ENCODE peak calls at places on chromosomes 2 and 18, in nine cellular contexts. K, U, P, H, E, T, F, L and B are unnamed samples.

GRCh38 chr2:150911766-150912280 is 349.8 kb downstream of the RBM43 start:
- DNase-seq in K (peak; percentile 34), E (no peak), P (no peak), L (no peak), H (no peak), T (peak; percentile 96), F (peak; percentile 75), U (peak; percentile 95), B (peak; percentile 73)

GRCh38 chr18:73774836-73775509 is 372.7 kb downstream of the FBXO15 start:
- DNase-seq in T (no peak), L (no peak), H (no peak), U (no peak), E (no peak), K (no peak), F (no peak), P (no peak), B (peak; percentile 76)

GRCh38 chr18:57819671-57820460 is 16.8 kb upstream of the ATP8B1 start:
- DNase-seq in T (peak; percentile 74), L (no peak), E (peak; percentile 50), U (peak; percentile 95), H (peak; percentile 48), K (peak; percentile 82), F (peak; percentile 62), P (peak; percentile 15), B (peak; percentile 68)

GRCh38 chr2:85678794-85679672 is 11.0 kb upstream of the SFTPB start:
- DNase-seq in K (peak; percentile 92), H (peak; percentile 50), T (peak; percentile 90), L (peak; percentile 52), P (peak; percentile 92), U (peak; percentile 72), F (peak; percentile 95), E (peak; percentile 25), B (peak; percentile 85)

GRCh38 chr18:62898359-62898758 is 183.0 kb downstream of the PHLPP1 start:
- DNase-seq in T (no peak), H (no peak), L (no peak), K (no peak), E (no peak), F (no peak), P (no peak), U (no peak), B (no peak)

GRCh38 chr18:48867978-48868377 is 82.8 kb downstream of the SMAD7 start:
- DNase-seq in T (no peak), P (no peak), K (no peak), F (no peak), H (no peak), E (no peak), L (no peak), U (no peak), B (no peak)

GRCh38 chr2:226079677-226080076 is 680.2 kb downstream of the NYAP2 start:
- DNase-seq in H (peak; percentile 52), E (peak; percentile 98), L (no peak), K (no peak), U (peak; percentile 98), T (peak; percentile 84), F (no peak), P (no peak), B (peak; percentile 71)

GRCh38 chr2:240648155-240648649 is 22.9 kb downstream of the GPR35 start:
- DNase-seq in P (no peak), U (no peak), T (no peak), L (no peak), K (no peak), H (no peak), F (peak; percentile 29), E (no peak), B (no peak)

GRCh38 chr18:73235491-73235890 is 367.7 kb upstream of the NETO1 start:
- DNase-seq in K (no peak), H (no peak), L (no peak), T (no peak), F (no peak), U (peak; percentile 97), P (no peak), E (peak; percentile 25), B (peak; percentile 67)

GRCh38 chr2:239913632-239914417 is 111.3 kb downstream of the NDUFA10 start:
- DNase-seq in L (no peak), U (no peak), P (no peak), F (no peak), E (no peak), H (no peak), T (no peak), K (no peak), B (no peak)

GRCh38 chr2:165646321-165646801 is 147.7 kb downstream of the GALNT3 start:
- DNase-seq in T (peak; percentile 25), H (no peak), K (no peak), L (no peak), E (no peak), F (no peak), P (peak; percentile 56), U (no peak), B (no peak)

GRCh38 chr2:97688062-97688827 is 18.7 kb downstream of the C2orf92 start:
- DNase-seq in H (no peak), K (no peak), E (no peak), F (no peak), T (no peak), L (no peak), U (no peak), P (no peak), B (no peak)

GRCh38 chr2:97693476-97693875 is 19.9 kb upstream of the ZAP70 start:
- DNase-seq in P (no peak), U (peak; percentile 23), T (peak; percentile 27), L (no peak), E (no peak), K (no peak), F (no peak), H (no peak), B (peak; percentile 28)

GRCh38 chr2:97695744-97696143 is 17.6 kb upstream of the ZAP70 start:
- DNase-seq in L (no peak), F (no peak), H (no peak), E (no peak), P (no peak), T (no peak), K (no peak), U (no peak), B (no peak)

DNA sequence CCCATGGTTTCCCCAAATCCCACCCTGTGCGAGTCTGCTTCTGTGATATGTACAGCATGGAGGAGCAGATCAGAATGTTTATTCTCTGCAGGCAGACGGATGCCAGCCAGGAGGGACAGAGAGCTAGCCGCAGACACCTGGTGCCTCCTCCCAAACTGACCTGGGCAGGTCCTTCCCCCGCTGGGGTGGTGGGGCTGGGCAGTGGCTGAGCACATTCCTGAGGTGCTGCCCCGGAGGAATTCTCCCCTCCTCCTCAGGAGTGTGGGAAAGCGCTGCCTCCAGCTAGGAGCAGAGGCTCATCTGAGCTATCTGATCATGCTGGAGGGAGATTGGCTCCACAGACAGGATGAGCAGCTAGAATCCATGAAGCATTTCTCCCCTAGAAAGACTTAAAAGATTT is 21.7 kb downstream of the C2orf92 start:
- DNase-seq in H (no peak), P (no peak), K (no peak), T (no peak), L (no peak), F (no peak), E (no peak), U (no peak), B (no peak)
- H3K4me3 ChIP-seq in H (no peak overlapping the region), P (no peak overlapping the region), K (no peak overlapping the region), T (no peak overlapping the region), L (no peak overlapping the region), F (no peak overlapping the region), E (no peak overlapping the region), U (no peak overlapping the region), B (no peak overlapping the region)

DNA sequence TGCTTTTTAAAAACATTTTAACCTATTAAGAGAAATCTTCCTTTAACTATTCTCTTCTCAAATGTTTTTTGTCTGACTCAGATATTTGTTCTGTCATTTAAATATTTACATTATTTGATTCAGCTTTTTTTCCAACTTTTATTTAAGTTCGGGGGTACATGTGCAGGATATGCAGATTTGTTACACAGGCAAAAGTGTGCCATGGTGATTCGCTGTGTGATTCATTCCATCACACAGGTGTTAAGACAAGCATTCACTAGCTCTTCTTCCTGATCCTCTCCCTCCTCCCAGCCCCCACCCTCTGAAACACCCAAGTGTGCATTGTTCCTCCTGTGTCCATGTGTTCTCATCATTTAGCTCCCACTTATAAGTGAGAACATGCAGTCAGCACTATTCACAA is 19.4 kb downstream of the SP100 start:
- DNase-seq in K (no peak), L (no peak), U (peak; percentile 26), H (no peak), P (no peak), E (no peak), F (no peak), T (no peak), B (no peak)
- H3K9me3 ChIP-seq in K (no peaks in the 10 kb centered on the region), L (peaks cover 14% of the 10 kb centered on the region), U (peaks cover 2% of the 10 kb centered on the region), H (no peaks in the 10 kb centered on the region), P (peaks cover 3% of the 10 kb centered on the region), E (no peaks in the 10 kb centered on the region), F (peaks cover 18% of the 10 kb centered on the region), T (no peaks in the 10 kb centered on the region), B (peaks cover 12% of the 10 kb centered on the region)

DNA sequence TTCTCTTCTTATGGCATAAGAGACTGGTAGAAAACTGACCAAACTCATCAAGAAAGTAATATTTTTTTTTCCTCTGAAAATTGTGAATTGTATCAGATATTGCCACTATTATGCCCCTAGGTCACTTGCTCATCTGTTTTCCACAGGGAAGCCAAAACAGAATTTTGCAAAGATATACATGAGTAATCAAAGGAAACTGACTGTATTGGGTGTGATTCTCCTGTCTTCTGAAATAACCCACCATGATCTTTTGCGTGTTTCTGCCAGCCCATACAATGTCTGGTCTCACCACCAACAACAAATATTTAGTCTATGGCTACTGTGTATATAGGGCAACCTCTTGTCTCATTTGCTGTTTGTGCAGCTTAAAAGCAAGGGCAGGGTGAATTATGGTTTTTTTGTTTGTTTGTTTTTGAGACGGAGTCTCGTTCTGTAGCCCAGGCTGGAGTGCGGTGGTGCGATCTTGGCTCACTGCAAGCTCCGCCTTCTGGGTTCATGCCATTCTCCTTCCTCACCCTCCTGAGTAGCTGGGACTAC is 26.5 kb downstream of the EPAS1 start:
- DNase-seq in K (no peak), L (no peak), F (no peak), U (no peak), P (no peak), H (no peak), T (no peak), E (no peak), B (no peak)
- H3K4me3 ChIP-seq in K (no peak overlapping the region), L (no peak overlapping the region), F (no peak overlapping the region), U (no peak overlapping the region), P (no peak overlapping the region), H (no peak overlapping the region), T (no peak overlapping the region), E (peak overlapping the region; percentile 4), B (no peak overlapping the region)

DNA sequence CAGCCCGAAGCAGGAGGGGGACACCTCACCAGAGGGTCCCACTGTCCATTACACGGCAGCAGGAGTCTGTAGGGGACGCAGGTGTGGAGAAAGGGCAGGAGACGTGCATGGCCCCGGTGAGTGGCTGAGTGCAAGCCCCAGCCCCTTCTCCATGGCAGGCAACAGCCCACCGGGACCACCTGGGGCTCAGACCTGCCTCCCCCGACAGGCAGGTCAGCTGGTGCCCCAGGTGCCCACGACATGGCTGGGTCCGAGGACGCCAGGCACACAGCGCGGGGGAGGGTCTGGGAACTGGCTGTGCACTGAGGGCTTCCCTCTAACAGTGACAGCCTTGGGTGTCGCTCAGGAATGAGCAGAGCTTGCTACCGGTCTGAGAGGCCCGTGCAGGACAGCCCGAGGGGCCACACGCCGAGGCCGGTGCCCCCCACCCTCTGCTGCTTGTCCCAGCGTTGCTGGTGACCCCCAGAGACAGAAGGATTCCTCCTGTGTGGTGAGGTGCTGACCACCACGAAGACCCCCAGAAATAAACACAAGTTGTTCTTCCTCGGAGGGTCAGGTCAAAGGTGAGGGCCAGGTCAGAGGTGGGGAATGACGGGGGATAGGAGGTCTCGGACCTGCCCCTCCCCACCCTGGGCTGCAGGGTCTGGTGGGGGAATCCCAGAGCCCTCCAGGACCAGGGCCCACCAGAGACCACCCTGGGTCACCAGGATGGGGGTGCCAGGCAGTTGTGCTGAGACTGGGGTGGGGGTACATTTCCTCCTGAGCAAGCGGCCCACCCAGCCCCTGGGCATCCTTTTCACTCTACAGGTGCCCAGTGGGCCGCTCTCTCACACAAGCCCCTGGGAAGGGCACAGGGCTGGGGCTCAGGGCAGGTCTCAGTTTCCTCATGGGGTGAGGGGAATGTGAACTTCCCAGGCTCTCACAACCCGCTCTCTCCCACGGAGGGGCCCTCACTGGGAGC is 50.6 kb downstream of the SLC66A2 start:
- DNase-seq in E (no peak), U (no peak), T (no peak), P (peak; percentile 27), K (peak; percentile 7), H (no peak), L (no peak), F (peak; percentile 50), B (no peak)
- H3K9me3 ChIP-seq in E (peaks cover 24% of the 10 kb centered on the region), U (peaks cover 41% of the 10 kb centered on the region), T (no peaks in the 10 kb centered on the region), P (peaks cover 13% of the 10 kb centered on the region), K (peaks cover 16% of the 10 kb centered on the region), H (peaks cover 21% of the 10 kb centered on the region), L (peaks cover 11% of the 10 kb centered on the region), F (peaks cover 15% of the 10 kb centered on the region), B (peaks cover 24% of the 10 kb centered on the region)